ENCODE peak calls at places on chromosomes 1 and 21, in six cellular contexts. V is SK-N-SH, U is heart left ventricle, E is neuronal stem cell, F is IMR-90, M is ovary. R is an unnamed sample.

GRCh38 chr1:22328331-22329170 is 123.1 kb upstream of the ZBTB40 start:
- DNase-seq in M (peak; percentile 48), U (no peak), F (no peak), E (no peak), V (peak; percentile 85), R (no peak)

GRCh38 chr1:65319141-65319540 is 9.8 kb downstream of the DNAJC6 start:
- DNase-seq in E (no peak), F (no peak), V (peak; percentile 12), M (no peak), U (peak; percentile 17), R (no peak)

GRCh38 chr1:48082271-48082925 is 85.2 kb upstream of the TRABD2B start:
- DNase-seq in F (no peak), U (no peak), V (peak; percentile 65), E (no peak), M (no peak), R (no peak)

GRCh38 chr1:18142969-18143368 is 35.4 kb downstream of the IGSF21 start:
- DNase-seq in V (peak; percentile 57), F (no peak), E (no peak), M (no peak), U (no peak), R (no peak)

GRCh38 chr1:206833131-206833530 is 32.3 kb upstream of the IL20 start:
- DNase-seq in U (no peak), M (no peak), E (no peak), V (no peak), F (no peak), R (no peak)

GRCh38 chr21:34722684-34723300 is 54.0 kb downstream of the CLIC6 start:
- DNase-seq in U (no peak), F (no peak), E (peak; percentile 18), V (peak; percentile 35), M (no peak), R (peak; percentile 16)

GRCh38 chr1:47844556-47844950 is 152.6 kb downstream of the TRABD2B start:
- DNase-seq in V (no peak), F (no peak), E (no peak), M (no peak), U (no peak), R (no peak)

GRCh38 chr1:57845041-57845440 is 421.2 kb upstream of the DAB1 start:
- DNase-seq in U (no peak), E (no peak), F (no peak), V (no peak), M (no peak), R (no peak)

GRCh38 chr1:37274896-37275631 is 199.3 kb upstream of the ZC3H12A start:
- DNase-seq in F (no peak), V (peak; percentile 69), M (no peak), U (no peak), E (no peak), R (no peak)

GRCh38 chr1:115052454-115053083 is 22.9 kb downstream of the TSHB start:
- DNase-seq in V (peak; percentile 61), E (peak; percentile 30), F (peak; percentile 33), M (no peak), U (peak; percentile 27), R (peak; percentile 26)

GRCh38 chr1:154329152-154329521 is 3.8 kb downstream of the ATP8B2 start:
- DNase-seq in E (no peak), F (no peak), V (peak; percentile 44), M (peak; percentile 48), U (no peak), R (no peak)

GRCh38 chr1:157920748-157921147 is 72.7 kb upstream of the KIRREL1 start:
- DNase-seq in F (no peak), M (no peak), E (no peak), V (no peak), U (no peak), R (no peak)

GRCh38 chr1:198496216-198497143 is 44.0 kb downstream of the ATP6V1G3 start:
- DNase-seq in M (no peak), F (peak; percentile 81), U (no peak), V (no peak), E (no peak), R (no peak)

GRCh38 chr1:194731025-194731424 is 1544.6 kb upstream of the B3GALT2 start:
- DNase-seq in M (no peak), E (no peak), U (no peak), F (no peak), V (no peak), R (no peak)

GRCh38 chr21:33025471-33026298 is at the start of gene OLIG2:
- DNase-seq in F (peak; percentile 16), E (peak; percentile 87), M (no peak), U (no peak), V (peak; percentile 49), R (no peak)

GRCh38 chr1:16014509-16015482 is 3.0 kb downstream of the HSPB7 start:
- DNase-seq in E (no peak), M (peak; percentile 81), U (peak; percentile 80), V (peak; percentile 80), F (no peak), R (no peak)

GRCh38 chr1:61170328-61171238 is 88.2 kb downstream of the NFIA start:
- DNase-seq in U (no peak), E (no peak), V (no peak), F (peak; percentile 49), M (no peak), R (no peak)

GRCh38 chr1:17874231-17874630 is 119.1 kb downstream of the ACTL8 start:
- DNase-seq in V (no peak), U (no peak), M (no peak), F (peak; percentile 94), E (no peak), R (no peak)

GRCh38 chr1:204301171-204301957 is 58.4 kb downstream of the PLEKHA6 start:
- DNase-seq in F (no peak), E (no peak), V (no peak), M (no peak), U (no peak), R (no peak)

GRCh38 chr1:41483960-41484844 is at the start of gene EDN2:
- DNase-seq in U (peak; percentile 72), M (no peak), F (no peak), E (no peak), V (peak; percentile 76), R (no peak)

GRCh38 chr1:55696891-55697290 is 481.7 kb upstream of the USP24 start:
- DNase-seq in U (no peak), F (peak; percentile 32), V (no peak), M (no peak), E (no peak), R (no peak)

GRCh38 chr21:18164933-18165332 is 79.7 kb upstream of the CHODL start:
- DNase-seq in M (no peak), U (no peak), F (no peak), E (no peak), V (no peak), R (no peak)

DNA sequence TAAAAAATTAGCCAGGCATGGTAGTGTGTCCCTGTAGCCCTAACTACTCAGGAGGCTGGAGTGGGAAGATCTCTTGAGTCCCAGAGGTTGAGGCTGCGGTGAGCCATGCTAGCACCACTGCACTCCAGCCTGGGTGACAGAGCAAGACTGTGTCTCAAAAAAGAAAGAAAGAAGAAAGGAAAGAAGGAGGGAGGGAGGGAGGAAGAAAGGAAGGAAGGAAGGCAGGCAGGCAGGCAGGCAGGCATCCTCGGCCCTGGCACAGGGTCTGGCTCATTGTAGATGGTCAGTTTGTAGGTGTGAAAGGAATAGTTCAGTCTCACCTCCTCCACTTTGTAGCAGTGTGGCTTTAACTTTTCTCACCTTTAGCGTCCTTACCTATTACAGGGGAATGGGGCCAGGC is 25.0 kb downstream of the NAV1 start:
- DNase-seq in U (no peak), M (no peak), V (no peak), F (no peak), E (no peak), R (no peak)
- H3K4me3 ChIP-seq in U (no peak overlapping the region), M (no peak overlapping the region), V (no peak overlapping the region), F (no peak overlapping the region), E (no peak overlapping the region), R (no peak overlapping the region)

DNA sequence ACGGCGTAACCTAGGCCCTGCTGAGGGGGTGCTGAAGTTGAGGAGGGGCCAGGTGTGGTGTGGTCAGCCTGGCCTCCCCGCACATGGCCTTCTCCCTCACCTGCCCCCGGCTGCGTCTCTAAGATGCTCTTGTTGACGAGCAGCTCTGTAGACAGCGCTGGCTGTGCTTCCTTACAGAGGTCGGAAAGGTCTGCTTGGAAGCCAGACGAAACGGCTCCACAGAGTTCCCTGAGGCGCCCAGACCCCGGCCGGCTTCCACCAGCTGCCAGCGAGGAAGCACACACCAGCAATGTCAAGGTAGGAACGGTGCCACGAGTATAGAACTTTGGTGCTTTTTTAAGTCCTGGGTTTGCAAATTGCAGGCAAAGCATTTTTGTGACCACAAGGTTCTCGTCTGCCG is 18.8 kb upstream of the DIP2A start:
- DNase-seq in M (no peak), V (no peak), U (no peak), E (no peak), F (no peak), R (no peak)
- H3K36me3 ChIP-seq in M (no peaks in the 10 kb centered on the region), V (peaks cover 23% of the 10 kb centered on the region), U (peaks cover 2% of the 10 kb centered on the region), E (peaks cover 45% of the 10 kb centered on the region), F (peaks cover 65% of the 10 kb centered on the region), R (peaks cover 31% of the 10 kb centered on the region)

DNA sequence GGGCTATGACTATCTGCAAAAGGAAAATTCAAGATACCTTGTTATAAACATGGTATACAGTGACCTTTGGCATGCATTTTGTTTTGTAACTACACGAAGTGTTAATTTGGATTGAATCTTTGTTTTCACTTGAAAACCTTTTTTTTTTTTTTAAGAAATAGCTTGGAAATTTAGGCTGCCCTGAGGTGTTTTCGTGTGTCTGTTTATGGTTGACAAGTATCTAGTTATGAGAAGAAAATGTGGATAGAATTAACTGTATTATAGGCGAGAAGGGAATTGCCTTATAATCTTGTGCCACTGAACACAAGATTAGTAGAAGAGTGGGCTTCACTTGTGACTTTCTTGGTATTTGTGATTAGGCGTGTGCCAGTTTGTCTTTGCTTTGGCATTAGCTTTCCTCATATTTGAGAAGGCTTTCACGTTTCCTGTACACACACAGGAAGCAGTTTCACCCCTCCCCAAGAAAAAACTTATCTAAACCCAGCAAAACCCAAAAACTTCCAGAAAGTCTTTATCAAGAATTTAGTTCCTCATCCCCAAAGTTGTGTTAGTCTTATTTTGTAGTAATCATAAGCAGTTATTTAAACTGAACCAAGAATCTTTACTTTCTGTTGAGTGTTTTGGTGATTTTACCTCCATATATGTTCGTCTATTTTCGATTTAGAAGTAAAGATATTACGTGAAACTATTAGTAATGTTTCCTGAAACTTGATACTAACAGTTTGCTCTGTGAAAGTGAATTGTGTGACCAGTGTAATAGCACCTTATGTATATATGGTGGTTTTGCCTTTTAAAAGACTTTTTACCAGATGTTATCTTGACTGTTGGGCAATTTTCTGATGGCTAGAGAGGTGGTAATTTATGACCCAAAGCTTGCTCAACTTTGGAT is 3.8 kb downstream of the DYRK1A start:
- DNase-seq in F (peak; percentile 85), V (no peak), E (no peak), U (no peak), M (no peak), R (no peak)
- H3K4me3 ChIP-seq in F (peak overlapping the region; percentile 45), V (peak overlapping the region; percentile 92), E (no peak overlapping the region), U (peak overlapping the region; percentile 87), M (peak overlapping the region; percentile 99), R (peak overlapping the region; percentile 80)

GRCh38 chr1:1399870-1400575 is 888 bp upstream of the CCNL2 start:
- DNase-seq in E (no peak), F (peak; percentile 18), U (no peak), M (peak; percentile 50), V (no peak), R (no peak)

GRCh38 chr1:1400576-1401456 is 1.7 kb upstream of the CCNL2 start:
- DNase-seq in M (no peak), U (no peak), F (peak; percentile 23), V (no peak), E (no peak), R (no peak)

GRCh38 chr1:1403543-1404112 is 3.5 kb downstream of the MRPL20 start:
- DNase-seq in E (no peak), V (no peak), U (no peak), M (no peak), F (no peak), R (no peak)

GRCh38 chr1:1402081-1402900 is 3.2 kb upstream of the CCNL2 start:
- DNase-seq in U (no peak), M (no peak), V (peak; percentile 63), E (no peak), F (peak; percentile 60), R (no peak)

GRCh38 chr1:1401457-1402010 is 2.4 kb upstream of the CCNL2 start:
- DNase-seq in U (no peak), M (no peak), V (no peak), E (no peak), F (no peak), R (no peak)
- H3K36me3 ChIP-seq in U (no peaks in the 10 kb centered on the region), M (no peaks in the 10 kb centered on the region), V (peaks cover 28% of the 10 kb centered on the region), E (peaks cover 55% of the 10 kb centered on the region), F (peaks cover 55% of the 10 kb centered on the region), R (peaks cover 63% of the 10 kb centered on the region)